ENCODE peak calls at places on chromosomes 16 and 17, in four cellular contexts. A is HEK293T, Y is GM12878, I is HepG2. C is an unnamed sample.

GRCh38 chr17:36937961-36938565 is 788 bp downstream of the LHX1 start:
- DNase-seq in A (no peak), Y (no peak), I (no peak), C (no peak)

GRCh38 chr17:43442711-43443110 is 41.1 kb upstream of the DHX8 start:
- DNase-seq in A (no peak), Y (no peak), I (no peak), C (no peak)

GRCh38 chr16:52203096-52203495 is 343.8 kb downstream of the TOX3 start:
- DNase-seq in A (no peak), Y (no peak), I (no peak), C (no peak)

GRCh38 chr17:77604301-77605031 is 354.0 kb upstream of the TNRC6C start:
- DNase-seq in A (no peak), Y (no peak), I (no peak), C (no peak)

GRCh38 chr16:53817117-53817516 is 113.2 kb downstream of the FTO start:
- DNase-seq in A (no peak), Y (no peak), I (no peak), C (no peak)

GRCh38 chr17:35169964-35170363 is 22.3 kb downstream of the UNC45B start:
- DNase-seq in A (no peak), Y (no peak), I (no peak), C (no peak)

GRCh38 chr17:48131216-48131824 is 23.8 kb downstream of the SNX11 start:
- DNase-seq in A (peak), Y (no peak), I (peak), C (peak)

GRCh38 chr17:31490991-31491793 is 99.7 kb downstream of the RAB11FIP4 start:
- DNase-seq in A (no peak), Y (peak), I (no peak), C (no peak)

GRCh38 chr17:31156326-31156725 is 61.5 kb downstream of the NF1 start:
- DNase-seq in A (no peak), Y (no peak), I (no peak), C (no peak)

GRCh38 chr16:7967986-7968509 is 622.3 kb downstream of the TMEM114 start:
- DNase-seq in A (no peak), Y (no peak), I (no peak), C (no peak)

GRCh38 chr16:65118866-65119265 is 3.0 kb downstream of the CDH11 start:
- DNase-seq in A (no peak), Y (no peak), I (no peak), C (no peak)

GRCh38 chr17:63196772-63197335 is 230.8 kb downstream of the TANC2 start:
- DNase-seq in A (no peak), Y (no peak), I (no peak), C (no peak)

GRCh38 chr16:29820271-29820701 is at the start of gene MVP:
- DNase-seq in A (no peak), Y (no peak), I (no peak), C (peak)

GRCh38 chr17:78528541-78528940 is 48.7 kb downstream of the DNAH17 start:
- DNase-seq in A (no peak), Y (no peak), I (no peak), C (peak)

GRCh38 chr16:14416184-14416583 is 213.9 kb downstream of the PARN start:
- DNase-seq in A (no peak), Y (no peak), I (no peak), C (no peak)

GRCh38 chr17:7613769-7614421 is 802 bp downstream of the FXR2 start:
- DNase-seq in A (no peak), Y (no peak), I (no peak), C (no peak)

GRCh38 chr17:55454906-55455474 is 33.4 kb upstream of the MMD start:
- DNase-seq in A (peak), Y (no peak), I (peak), C (no peak)

GRCh38 chr17:57366558-57367351 is 110.4 kb downstream of the MSI2 start:
- DNase-seq in A (no peak), Y (no peak), I (peak), C (peak)

GRCh38 chr17:79232957-79233356 is 158.3 kb downstream of the ENGASE start:
- DNase-seq in A (no peak), Y (no peak), I (no peak), C (no peak)

GRCh38 chr17:31068291-31068690 is 26.5 kb upstream of the NF1 start:
- DNase-seq in A (peak), Y (no peak), I (peak), C (peak)

GRCh38 chr17:45149669-45150603 is 1.7 kb downstream of the HEXIM1 start:
- DNase-seq in A (no peak), Y (no peak), I (no peak), C (peak)

GRCh38 chr16:31201511-31202401 is 804 bp downstream of the PYCARD start:
- DNase-seq in A (no peak), Y (no peak), I (no peak), C (peak)

GRCh38 chr16:75703341-75703740 is 2.1 kb upstream of the DUXB start:
- DNase-seq in A (no peak), Y (no peak), I (no peak), C (no peak)

GRCh38 chr16:57600048-57600835 is 28.2 kb upstream of the ADGRG1 start:
- DNase-seq in A (peak), Y (no peak), I (peak), C (peak)

GRCh38 chr17:80594666-80595269 is 50.1 kb downstream of the RPTOR start:
- DNase-seq in A (no peak), Y (no peak), I (no peak), C (no peak)

GRCh38 chr17:51034800-51035199 is 85.9 kb downstream of the SPAG9 start:
- DNase-seq in A (no peak), Y (no peak), I (no peak), C (no peak)

GRCh38 chr16:165218-165538 is 600 bp upstream of the HBM start:
- DNase-seq in A (no peak), Y (no peak), I (no peak), C (no peak)

GRCh38 chr17:55458977-55459376 is 37.3 kb upstream of the MMD start:
- DNase-seq in A (no peak), Y (no peak), I (no peak), C (no peak)

GRCh38 chr16:66298006-66298405 is 68.5 kb upstream of the CDH5 start:
- DNase-seq in A (no peak), Y (no peak), I (no peak), C (no peak)
- TF ChIP-seq BHLHE40 in A (no peak), Y (no peak), I (no peak), C (no peak)

DNA sequence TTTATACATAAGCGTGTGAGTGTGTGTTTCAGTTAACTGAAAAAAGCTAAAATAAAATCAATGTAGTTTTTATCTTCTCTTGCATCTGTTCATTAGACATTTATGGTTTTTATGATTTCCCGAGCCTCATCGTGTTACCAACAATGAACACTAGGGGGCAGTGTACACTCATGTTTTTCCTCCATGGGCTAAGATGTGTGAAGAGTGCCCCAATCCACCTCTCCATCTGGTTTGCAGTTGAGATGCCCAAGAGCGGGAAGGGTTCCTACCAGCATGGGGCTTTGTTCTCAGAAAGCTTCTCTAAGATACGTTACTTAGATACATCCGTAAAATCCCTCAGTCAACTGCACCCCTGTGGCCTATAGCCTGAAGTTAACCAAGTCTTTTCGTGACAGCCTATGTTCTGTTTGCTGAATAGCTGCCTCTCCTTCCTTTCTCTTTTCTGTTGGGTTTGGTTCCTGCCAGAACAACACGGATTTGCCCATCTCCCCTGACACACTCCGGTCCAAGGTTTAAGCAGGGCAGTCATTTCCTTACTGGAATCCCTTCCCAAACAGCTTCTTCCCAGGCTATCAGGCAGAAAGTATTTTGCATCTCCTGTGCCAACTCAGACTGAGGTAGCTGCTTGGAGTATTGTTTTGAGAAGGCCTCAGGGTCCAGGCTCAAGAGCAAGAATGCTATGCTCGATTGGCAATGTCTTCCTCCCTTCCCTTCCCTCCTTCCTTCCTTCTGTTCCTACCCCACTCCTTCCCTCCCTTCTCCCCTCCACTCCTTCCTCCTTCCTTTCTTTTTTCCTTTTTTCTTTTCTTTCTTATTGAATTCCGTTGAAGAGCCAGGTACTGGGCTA is 12.9 kb upstream of the ELAC2 start:
- DNase-seq in A (peak), Y (no peak), I (peak), C (peak)
- TF ChIP-seq FOXK2 in A (no peak), Y (no peak), I (no peak), C (no peak)

DNA sequence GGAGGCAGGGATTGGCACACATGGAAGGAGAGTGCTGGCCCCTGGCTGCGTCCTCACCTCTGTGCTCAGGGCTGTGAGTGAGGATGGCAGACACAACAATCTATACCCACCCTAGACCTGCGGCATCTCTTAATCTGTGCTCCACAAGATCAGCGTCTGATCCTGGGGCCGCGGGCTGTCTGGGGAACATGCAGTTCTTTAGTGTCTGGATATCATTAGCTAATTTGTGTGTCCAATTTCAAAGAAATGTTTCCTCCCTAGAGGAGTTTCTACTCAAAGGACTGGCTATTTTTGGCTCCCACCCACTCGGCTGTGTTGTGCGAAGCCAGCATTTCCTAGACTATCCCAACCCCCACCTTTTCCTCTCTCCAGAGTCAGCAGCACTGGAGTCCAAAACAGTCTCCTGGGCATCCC is 93.8 kb downstream of the GRIN2A start:
- DNase-seq in A (no peak), Y (no peak), I (no peak), C (no peak)
- TF ChIP-seq BHLHE40 in A (no peak), Y (no peak), I (no peak), C (no peak)

DNA sequence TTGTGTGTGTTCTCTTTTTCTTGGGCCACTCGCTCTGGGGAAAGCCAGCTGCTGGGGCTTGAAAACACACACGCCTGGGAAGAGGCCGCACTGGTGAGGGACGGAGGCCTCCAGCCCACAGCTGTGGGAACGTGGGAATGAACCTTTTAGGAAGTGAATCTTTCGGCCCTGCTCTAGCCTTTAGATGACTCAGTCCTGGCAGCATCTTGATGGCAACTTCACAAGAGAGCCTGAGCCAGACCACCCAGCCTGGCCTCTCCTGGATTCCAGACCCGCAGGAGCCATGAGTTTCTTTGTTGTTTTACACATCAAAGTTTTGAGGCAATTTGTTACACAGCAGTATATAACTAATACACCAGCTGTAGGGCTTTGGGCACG is 2.2 kb upstream of the PDPK1 start:
- DNase-seq in A (no peak), Y (no peak), I (no peak), C (no peak)
- TF ChIP-seq FOXK2 in A (no peak), Y (no peak), I (no peak), C (no peak)

GRCh38 chr16:2980227-2981176 is at the start of gene PKMYT1:
- DNase-seq in A (peak), Y (peak), I (peak), C (peak)
- TF ChIP-seq BHLHE40 in A (no peak), Y (no peak), I (no peak), C (peak)

GRCh38 chr16:78213751-78214150 is 114.3 kb downstream of the WWOX start:
- DNase-seq in A (no peak), Y (no peak), I (no peak), C (no peak)

GRCh38 chr16:78211200-78211599 is 111.7 kb downstream of the WWOX start:
- DNase-seq in A (no peak), Y (no peak), I (no peak), C (no peak)

GRCh38 chr16:78212674-78213073 is 113.2 kb downstream of the WWOX start:
- DNase-seq in A (no peak), Y (no peak), I (no peak), C (no peak)

GRCh38 chr16:78210305-78210704 is 110.9 kb downstream of the WWOX start:
- DNase-seq in A (no peak), Y (no peak), I (no peak), C (no peak)

GRCh38 chr16:78211951-78212350 is 112.5 kb downstream of the WWOX start:
- DNase-seq in A (no peak), Y (no peak), I (no peak), C (no peak)
- TF ChIP-seq FOXK2 in A (no peak), Y (no peak), I (no peak), C (no peak)

C was measured in K562.